ENCODE peak calls at places on chromosomes 5 and 9, in eight cellular contexts. F is NB4; R is GM23338; X is uterus; B is natural killer cell treated with Interleukin-12 subunit alpha and Interleukin-12 subunit beta and Interleukin-15 and Interleukin-18, amount 100 ng/mL, for 72 hours; H is activated CD8-positive, alpha-beta T cell treated with anti-CD3 and anti-CD28 coated beads, Interleukin-2, amount 10 ng/mL, durations not matched to agents 7 days and 5 days; D is stomach; E is choroid plexus epithelial cell. I is an unnamed sample.

GRCh38 chr5:109299557-109299956 is 110.2 kb downstream of the PJA2 start:
- DNase-seq in F (no peak), R (no peak), X (no peak), B (no peak), H (no peak), D (no peak), E (no peak), I (no peak)

GRCh38 chr5:20023686-20024085 is 35.7 kb upstream of the CDH18 start:
- DNase-seq in F (no peak), R (no peak), X (no peak), B (no peak), H (no peak), D (no peak), E (peak; percentile 4), I (no peak)

GRCh38 chr9:130817862-130818261 is 17.2 kb upstream of the ABL1 start:
- DNase-seq in F (no peak), R (no peak), X (no peak), B (no peak), H (no peak), D (no peak), E (no peak), I (no peak)

GRCh38 chr9:5554254-5554653 is 43.9 kb downstream of the PDCD1LG2 start:
- DNase-seq in F (no peak), R (no peak), X (no peak), B (no peak), H (no peak), D (no peak), E (no peak), I (no peak)

GRCh38 chr9:92293075-92293354 is 482 bp downstream of the IARS1 start:
- DNase-seq in F (peak; percentile 22), R (no peak), X (no peak), B (no peak), H (no peak), D (no peak), E (no peak), I (no peak)

GRCh38 chr9:19130436-19130835 is 3.1 kb upstream of the PLIN2 start:
- DNase-seq in F (no peak), R (peak; percentile 46), X (no peak), B (no peak), H (no peak), D (no peak), E (peak; percentile 74), I (no peak)

GRCh38 chr5:109028608-109029299 is 281.1 kb downstream of the FER start:
- DNase-seq in F (no peak), R (no peak), X (no peak), B (no peak), H (no peak), D (no peak), E (peak; percentile 17), I (no peak)

GRCh38 chr5:160342413-160342941 is 27.9 kb downstream of the C1QTNF2 start:
- DNase-seq in F (peak; percentile 31), R (no peak), X (no peak), B (no peak), H (no peak), D (peak; percentile 39), E (peak; percentile 50), I (no peak)

GRCh38 chr9:15724006-15724405 is 171.2 kb downstream of the CCDC171 start:
- DNase-seq in F (no peak), R (no peak), X (no peak), B (no peak), H (no peak), D (no peak), E (peak; percentile 87), I (no peak)

GRCh38 chr5:172115541-172115982 is 72.5 kb downstream of the STK10 start:
- DNase-seq in F (peak; percentile 83), R (no peak), X (no peak), B (peak; percentile 64), H (peak; percentile 61), D (no peak), E (no peak), I (no peak)

GRCh38 chr9:116543731-116544400 is 143.2 kb upstream of the TRIM32 start:
- DNase-seq in F (no peak), R (no peak), X (no peak), B (no peak), H (no peak), D (no peak), E (peak; percentile 84), I (no peak)

GRCh38 chr9:138105561-138106505 is 228.3 kb downstream of the CACNA1B start:
- DNase-seq in F (no peak), R (no peak), X (no peak), B (peak; percentile 57), H (no peak), D (no peak), E (no peak), I (peak; percentile 77)

GRCh38 chr5:37696190-37697021 is 143.4 kb downstream of the GDNF start:
- DNase-seq in F (no peak), R (peak; percentile 14), X (no peak), B (no peak), H (no peak), D (no peak), E (peak; percentile 48), I (no peak)

GRCh38 chr9:70080481-70081119 is 37.0 kb downstream of the MAMDC2 start:
- DNase-seq in F (peak; percentile 3), R (peak; percentile 48), X (no peak), B (no peak), H (no peak), D (no peak), E (peak; percentile 84), I (no peak)

GRCh38 chr9:98097836-98098235 is 21.2 kb downstream of the TRIM14 start:
- DNase-seq in F (no peak), R (no peak), X (no peak), B (peak; percentile 74), H (no peak), D (no peak), E (no peak), I (no peak)

GRCh38 chr5:76542887-76543690 is 80.1 kb downstream of the F2RL2 start:
- DNase-seq in F (peak; percentile 89), R (peak; percentile 39), X (no peak), B (peak; percentile 82), H (peak; percentile 67), D (peak; percentile 42), E (peak; percentile 84), I (no peak)

GRCh38 chr9:93666279-93666784 is 89.9 kb downstream of the PHF2 start:
- DNase-seq in F (no peak), R (no peak), X (no peak), B (no peak), H (no peak), D (no peak), E (no peak), I (peak; percentile 78)

GRCh38 chr5:111583761-111584203 is 71.4 kb upstream of the STARD4 start:
- DNase-seq in F (no peak), R (no peak), X (no peak), B (no peak), H (no peak), D (no peak), E (peak; percentile 35), I (no peak)

GRCh38 chr9:105901514-105902109 is 207.3 kb downstream of the TMEM38B start:
- DNase-seq in F (peak; percentile 52), R (peak; percentile 84), X (no peak), B (no peak), H (no peak), D (no peak), E (peak; percentile 42), I (no peak)

GRCh38 chr9:134592018-134592818 is 49.4 kb upstream of the COL5A1 start:
- DNase-seq in F (no peak), R (no peak), X (peak; percentile 41), B (no peak), H (no peak), D (no peak), E (peak; percentile 94), I (no peak)

GRCh38 chr9:12469084-12469483 is 224.1 kb upstream of the TYRP1 start:
- DNase-seq in F (no peak), R (no peak), X (no peak), B (no peak), H (no peak), D (no peak), E (peak; percentile 4), I (no peak)

GRCh38 chr9:125829743-125830142 is 82.6 kb downstream of the PBX3 start:
- DNase-seq in F (peak; percentile 22), R (no peak), X (no peak), B (no peak), H (peak; percentile 69), D (peak; percentile 35), E (peak; percentile 50), I (no peak)

GRCh38 chr9:102867488-102867887 is 127.6 kb upstream of the CYLC2 start:
- DNase-seq in F (no peak), R (no peak), X (no peak), B (no peak), H (no peak), D (no peak), E (peak; percentile 9), I (no peak)

GRCh38 chr9:94135222-94135621 is 51.0 kb downstream of the PTPDC1 start:
- DNase-seq in F (no peak), R (no peak), X (peak; percentile 87), B (no peak), H (no peak), D (no peak), E (peak; percentile 99), I (no peak)

GRCh38 chr5:123125953-123126352 is 36.9 kb downstream of the PRDM6 start:
- DNase-seq in F (peak; percentile 7), R (no peak), X (no peak), B (no peak), H (no peak), D (no peak), E (peak; percentile 73), I (no peak)